ENCODE peak calls at places on chromosome 17, in four cellular contexts. A, W, D and J are unnamed samples.
A peak's percentile ranks its signal among the peaks of the same experiment; 100 is the strongest.

GRCh38 chr17:8173871-8174322 is 2.3 kb downstream of the TMEM107 start:
- DNase-seq in A (no peak), W (no peak), D (no peak), J (no peak)

GRCh38 chr17:78933025-78933958 is 8.1 kb upstream of the TIMP2 start:
- DNase-seq in A (peak; percentile 94), W (no peak), D (peak; percentile 93), J (peak; percentile 96)

GRCh38 chr17:2068101-2068518 is 13.2 kb downstream of the HIC1 start:
- DNase-seq in A (no peak), W (no peak), D (peak; percentile 70), J (peak; percentile 66)

GRCh38 chr17:81030726-81031570 is 4.0 kb upstream of the BAIAP2 start:
- DNase-seq in A (no peak), W (no peak), D (peak; percentile 33), J (no peak)

GRCh38 chr17:43591750-43592562 is 45.8 kb upstream of the ETV4 start:
- DNase-seq in A (peak; percentile 59), W (no peak), D (peak; percentile 69), J (peak; percentile 71)

GRCh38 chr17:33024688-33025486 is 33.2 kb downstream of the SPACA3 start:
- DNase-seq in A (no peak), W (no peak), D (peak; percentile 51), J (no peak)

GRCh38 chr17:50028207-50029120 is 27.4 kb upstream of the ITGA3 start:
- DNase-seq in A (no peak), W (no peak), D (peak; percentile 98), J (peak; percentile 98)

GRCh38 chr17:68433211-68433610 is 24.1 kb downstream of the WIPI1 start:
- DNase-seq in A (no peak), W (no peak), D (no peak), J (no peak)

GRCh38 chr17:28912281-28912937 is 9.5 kb upstream of the DHRS13 start:
- DNase-seq in A (no peak), W (peak; percentile 98), D (no peak), J (no peak)

GRCh38 chr17:79925242-79925957 is 86.2 kb upstream of the CBX4 start:
- DNase-seq in A (no peak), W (no peak), D (peak; percentile 95), J (peak; percentile 72)

GRCh38 chr17:1617620-1618174 is 10.9 kb downstream of the SLC43A2 start:
- DNase-seq in A (no peak), W (peak; percentile 66), D (no peak), J (no peak)

GRCh38 chr17:67343237-67343636 is 23.1 kb downstream of the PSMD12 start:
- DNase-seq in A (no peak), W (no peak), D (no peak), J (no peak)

GRCh38 chr17:30472238-30472890 is 4.8 kb upstream of the GOSR1 start:
- DNase-seq in A (no peak), W (no peak), D (no peak), J (no peak)

GRCh38 chr17:41455236-41455635 is 11.9 kb downstream of the KRT32 start:
- DNase-seq in A (no peak), W (no peak), D (no peak), J (peak; percentile 8)

GRCh38 chr17:45170280-45170975 is 8.8 kb downstream of the HEXIM2 start:
- DNase-seq in A (no peak), W (no peak), D (peak; percentile 93), J (no peak)

GRCh38 chr17:48611681-48612455 is 1.1 kb upstream of the HOXB7 start:
- DNase-seq in A (no peak), W (no peak), D (peak; percentile 81), J (peak; percentile 72)

GRCh38 chr17:76124582-76125390 is 16.3 kb downstream of the FOXJ1 start:
- DNase-seq in A (no peak), W (peak; percentile 61), D (no peak), J (no peak)

GRCh38 chr17:65193305-65194293 is 56.4 kb downstream of the RGS9 start:
- DNase-seq in A (no peak), W (no peak), D (no peak), J (no peak)

GRCh38 chr17:4534928-4535666 is 20.1 kb downstream of the MYBBP1A start:
- DNase-seq in A (no peak), W (no peak), D (no peak), J (no peak)

GRCh38 chr17:59139939-59140338 is 15.0 kb downstream of the SKA2 start:
- DNase-seq in A (no peak), W (no peak), D (no peak), J (no peak)

GRCh38 chr17:67637901-67638641 is 79.7 kb upstream of the NOL11 start:
- DNase-seq in A (no peak), W (no peak), D (no peak), J (no peak)

GRCh38 chr17:66551839-66552238 is 249.4 kb downstream of the PRKCA start:
- DNase-seq in A (no peak), W (no peak), D (no peak), J (no peak)

GRCh38 chr17:45782889-45783592 is 1.1 kb upstream of the CRHR1 start:
- DNase-seq in A (no peak), W (peak; percentile 80), D (no peak), J (no peak)

GRCh38 chr17:64202683-64203430 is 60.2 kb downstream of the TEX2 start:
- DNase-seq in A (no peak), W (no peak), D (peak; percentile 86), J (peak; percentile 91)

GRCh38 chr17:66661411-66661843 is 173.5 kb upstream of the CACNG5 start:
- DNase-seq in A (no peak), W (peak; percentile 32), D (peak; percentile 61), J (peak; percentile 41)

GRCh38 chr17:78185981-78186688 is 717 bp downstream of the TK1 start:
- DNase-seq in A (no peak), W (peak; percentile 82), D (peak; percentile 80), J (peak; percentile 74)

GRCh38 chr17:11308550-11308949 is 67.5 kb downstream of the SHISA6 start:
- DNase-seq in A (no peak), W (no peak), D (no peak), J (no peak)

GRCh38 chr17:71287246-71287828 is 833.5 kb upstream of the SOX9 start:
- DNase-seq in A (no peak), W (no peak), D (no peak), J (no peak)

GRCh38 chr17:56297142-56297541 is 143.9 kb downstream of the ANKFN1 start:
- DNase-seq in A (peak; percentile 15), W (no peak), D (peak; percentile 77), J (peak; percentile 82)